ENCODE peak calls at places on chromosomes 4 and X, in six cellular contexts. One of them, this sample, is unnamed.

GRCh38 chr4:138948918-138949317 is 66.7 kb upstream of the NOCT start:
- DNase-seq in MCF 10A: no peak
- DNase-seq in kidney tubule cell: no peak
- DNase-seq in HEK293T: no peak
- DNase-seq in T-helper 1 cell: no peak
- DNase-seq in EL: no peak
- DNase-seq in this sample: no peak

GRCh38 chr4:8457646-8458045 is 17.1 kb downstream of the TRMT44 start:
- DNase-seq in MCF 10A: no peak
- DNase-seq in kidney tubule cell: peak; percentile 62
- DNase-seq in HEK293T: no peak
- DNase-seq in T-helper 1 cell: no peak
- DNase-seq in EL: no peak
- DNase-seq in this sample: no peak

GRCh38 chr4:4308800-4309441 is 18.9 kb downstream of the ZBTB49 start:
- DNase-seq in MCF 10A: no peak
- DNase-seq in kidney tubule cell: peak; percentile 78
- DNase-seq in HEK293T: no peak
- DNase-seq in T-helper 1 cell: no peak
- DNase-seq in EL: peak; percentile 89
- DNase-seq in this sample: no peak

GRCh38 chr4:105894570-105895323 is 524 bp upstream of the NPNT start:
- DNase-seq in MCF 10A: no peak
- DNase-seq in kidney tubule cell: peak; percentile 70
- DNase-seq in HEK293T: peak; percentile 39
- DNase-seq in T-helper 1 cell: no peak
- DNase-seq in EL: no peak
- DNase-seq in this sample: no peak

GRCh38 chr4:140260227-140260626 is 106.2 kb upstream of the MAML3 start:
- DNase-seq in MCF 10A: peak; percentile 70
- DNase-seq in kidney tubule cell: peak; percentile 88
- DNase-seq in HEK293T: no peak
- DNase-seq in T-helper 1 cell: no peak
- DNase-seq in EL: peak; percentile 88
- DNase-seq in this sample: peak; percentile 62

GRCh38 chr4:43339435-43339834 is 446.9 kb downstream of the GRXCR1 start:
- DNase-seq in MCF 10A: peak; percentile 86
- DNase-seq in kidney tubule cell: peak; percentile 81
- DNase-seq in HEK293T: no peak
- DNase-seq in T-helper 1 cell: no peak
- DNase-seq in EL: peak; percentile 1
- DNase-seq in this sample: peak; percentile 56

GRCh38 chr4:101682946-101683345 is 107.6 kb upstream of the BANK1 start:
- DNase-seq in MCF 10A: no peak
- DNase-seq in kidney tubule cell: no peak
- DNase-seq in HEK293T: no peak
- DNase-seq in T-helper 1 cell: no peak
- DNase-seq in EL: no peak
- DNase-seq in this sample: no peak

GRCh38 chrX:115642895-115643530 is 82.0 kb downstream of the PLS3 start:
- DNase-seq in MCF 10A: peak; percentile 65
- DNase-seq in kidney tubule cell: peak; percentile 58
- DNase-seq in HEK293T: peak; percentile 56
- DNase-seq in T-helper 1 cell: no peak
- DNase-seq in EL: peak; percentile 68
- DNase-seq in this sample: peak; percentile 18

GRCh38 chrX:10203617-10204016 is 46.8 kb downstream of the CLCN4 start:
- DNase-seq in MCF 10A: no peak
- DNase-seq in kidney tubule cell: no peak
- DNase-seq in HEK293T: no peak
- DNase-seq in T-helper 1 cell: no peak
- DNase-seq in EL: no peak
- DNase-seq in this sample: no peak

GRCh38 chrX:39308126-39308525 is 506.9 kb downstream of the MID1IP1 start:
- DNase-seq in MCF 10A: no peak
- DNase-seq in kidney tubule cell: peak; percentile 8
- DNase-seq in HEK293T: no peak
- DNase-seq in T-helper 1 cell: no peak
- DNase-seq in EL: no peak
- DNase-seq in this sample: no peak